ENCODE peak calls at places on chromosomes 6 and 20, in seven cellular contexts. K is HCT116, A is GM23338, Z is prostate gland, G is Panc1, W is K562, P is SK-N-SH. Y is an unnamed sample.

GRCh38 chr20:47687095-47687987 is 97.9 kb downstream of the SULF2 start:
- DNase-seq in K (no peak), A (no peak), Z (no peak), G (no peak), W (no peak), P (no peak), Y (no peak)

GRCh38 chr6:31578461-31579118 is 3.2 kb downstream of the TNF start:
- DNase-seq in K (no peak), A (peak), Z (no peak), G (no peak), W (no peak), P (no peak), Y (no peak)

GRCh38 chr6:159995405-159995804 is 26.5 kb downstream of the IGF2R start:
- DNase-seq in K (no peak), A (no peak), Z (no peak), G (no peak), W (no peak), P (no peak), Y (no peak)

GRCh38 chr6:72757048-72757447 is 135.2 kb downstream of the KCNQ5 start:
- DNase-seq in K (no peak), A (no peak), Z (no peak), G (no peak), W (no peak), P (no peak), Y (no peak)

GRCh38 chr6:67558985-67559384 is 1076.1 kb upstream of the ADGRB3 start:
- DNase-seq in K (no peak), A (no peak), Z (no peak), G (no peak), W (no peak), P (no peak), Y (no peak)

GRCh38 chr6:26123675-26124549 is 36.7 kb downstream of the HFE start:
- DNase-seq in K (peak), A (peak), Z (peak), G (peak), W (peak), P (peak), Y (peak)

GRCh38 chr6:109896333-109896732 is 81.8 kb upstream of the GPR6 start:
- DNase-seq in K (no peak), A (no peak), Z (no peak), G (no peak), W (no peak), P (no peak), Y (no peak)

GRCh38 chr20:39800548-39800947 is 838.4 kb downstream of the DHX35 start:
- DNase-seq in K (no peak), A (no peak), Z (no peak), G (no peak), W (no peak), P (no peak), Y (no peak)

GRCh38 chr6:139540276-139540675 is 165.8 kb upstream of the CITED2 start:
- DNase-seq in K (no peak), A (no peak), Z (no peak), G (peak), W (no peak), P (no peak), Y (peak)

GRCh38 chr6:39339557-39340555 is 17.4 kb upstream of the KCNK16 start:
- DNase-seq in K (no peak), A (no peak), Z (no peak), G (no peak), W (no peak), P (no peak), Y (peak)

GRCh38 chr6:101747711-101748110 is 354.2 kb downstream of the GRIK2 start:
- DNase-seq in K (no peak), A (no peak), Z (no peak), G (no peak), W (no peak), P (peak), Y (peak)

GRCh38 chr6:167827588-167828324 is 1.0 kb downstream of the AFDN start:
- DNase-seq in K (no peak), A (peak), Z (peak), G (no peak), W (peak), P (peak), Y (peak)

GRCh38 chr20:17854307-17854903 is 114.2 kb downstream of the SNX5 start:
- DNase-seq in K (peak), A (peak), Z (peak), G (no peak), W (no peak), P (peak), Y (peak)

GRCh38 chr6:101086473-101086872 is 205.3 kb upstream of the ASCC3 start:
- DNase-seq in K (no peak), A (peak), Z (no peak), G (no peak), W (no peak), P (no peak), Y (no peak)

GRCh38 chr6:37005061-37005810 is at the start of gene FGD2:
- DNase-seq in K (no peak), A (no peak), Z (no peak), G (no peak), W (peak), P (no peak), Y (no peak)

GRCh38 chr6:124655856-124656255 is 306.4 kb upstream of the RNF217 start:
- DNase-seq in K (no peak), A (no peak), Z (no peak), G (no peak), W (no peak), P (no peak), Y (no peak)

GRCh38 chr6:15816661-15817060 is 153.8 kb upstream of the DTNBP1 start:
- DNase-seq in K (no peak), A (no peak), Z (no peak), G (no peak), W (no peak), P (no peak), Y (no peak)

GRCh38 chr6:33905081-33905609 is 101.3 kb upstream of the MLN start:
- DNase-seq in K (no peak), A (no peak), Z (no peak), G (no peak), W (peak), P (no peak), Y (no peak)

GRCh38 chr20:50172347-50173013 is 18.1 kb upstream of the CEBPB start:
- DNase-seq in K (no peak), A (peak), Z (peak), G (no peak), W (no peak), P (no peak), Y (peak)

GRCh38 chr6:28880894-28881780 is 42.6 kb downstream of the TRIM27 start:
- DNase-seq in K (peak), A (peak), Z (peak), G (no peak), W (peak), P (peak), Y (peak)

GRCh38 chr20:22533823-22534751 is 50.3 kb downstream of the FOXA2 start:
- DNase-seq in K (no peak), A (no peak), Z (no peak), G (no peak), W (no peak), P (no peak), Y (peak)

GRCh38 chr6:72497186-72497585 is 124.7 kb upstream of the KCNQ5 start:
- DNase-seq in K (no peak), A (no peak), Z (no peak), G (no peak), W (no peak), P (no peak), Y (no peak)

GRCh38 chr6:144013486-144013909 is 5.4 kb upstream of the PLAGL1 start:
- DNase-seq in K (peak), A (peak), Z (peak), G (peak), W (peak), P (peak), Y (peak)

GRCh38 chr6:146543940-146544661 is 468 bp downstream of the RAB32 start:
- DNase-seq in K (no peak), A (peak), Z (peak), G (no peak), W (peak), P (no peak), Y (peak)

GRCh38 chr6:37038297-37039198 is 33.1 kb downstream of the FGD2 start:
- DNase-seq in K (no peak), A (no peak), Z (no peak), G (no peak), W (peak), P (peak), Y (peak)

GRCh38 chr20:36493013-36493800 is 48.1 kb upstream of the MYL9 start:
- DNase-seq in K (no peak), A (peak), Z (no peak), G (no peak), W (no peak), P (peak), Y (no peak)

GRCh38 chr20:17660667-17661066 is 21.4 kb downstream of the RRBP1 start:
- DNase-seq in K (no peak), A (no peak), Z (no peak), G (no peak), W (no peak), P (no peak), Y (no peak)

GRCh38 chr6:20915150-20915549 is 380.9 kb downstream of the CDKAL1 start:
- DNase-seq in K (no peak), A (no peak), Z (no peak), G (no peak), W (no peak), P (no peak), Y (no peak)

GRCh38 chr6:145669627-145670034 is 65.7 kb downstream of the EPM2A start:
- DNase-seq in K (no peak), A (no peak), Z (no peak), G (no peak), W (no peak), P (no peak), Y (no peak)

GRCh38 chr20:12237772-12238171 is 320.1 kb downstream of the BTBD3 start:
- DNase-seq in K (no peak), A (no peak), Z (no peak), G (no peak), W (no peak), P (no peak), Y (no peak)

GRCh38 chr6:12113190-12113578 is 101.1 kb downstream of the HIVEP1 start:
- DNase-seq in K (no peak), A (no peak), Z (no peak), G (no peak), W (no peak), P (no peak), Y (no peak)

GRCh38 chr6:34125939-34126338 is 19.9 kb downstream of the GRM4 start:
- DNase-seq in K (no peak), A (no peak), Z (no peak), G (no peak), W (no peak), P (no peak), Y (no peak)

GRCh38 chr6:44561062-44561591 is 173.6 kb downstream of the CDC5L start:
- DNase-seq in K (no peak), A (peak), Z (peak), G (no peak), W (no peak), P (peak), Y (no peak)

GRCh38 chr6:134422426-134423231 is 104.7 kb upstream of the SGK1 start:
- DNase-seq in K (peak), A (no peak), Z (no peak), G (no peak), W (no peak), P (no peak), Y (no peak)

GRCh38 chr20:50607850-50608749 is 83.2 kb downstream of the RIPOR3 start:
- DNase-seq in K (no peak), A (no peak), Z (no peak), G (no peak), W (no peak), P (no peak), Y (no peak)

GRCh38 chr6:113411006-113411405 is 446.1 kb upstream of the MARCKS start:
- DNase-seq in K (no peak), A (no peak), Z (no peak), G (no peak), W (no peak), P (no peak), Y (no peak)

DNA sequence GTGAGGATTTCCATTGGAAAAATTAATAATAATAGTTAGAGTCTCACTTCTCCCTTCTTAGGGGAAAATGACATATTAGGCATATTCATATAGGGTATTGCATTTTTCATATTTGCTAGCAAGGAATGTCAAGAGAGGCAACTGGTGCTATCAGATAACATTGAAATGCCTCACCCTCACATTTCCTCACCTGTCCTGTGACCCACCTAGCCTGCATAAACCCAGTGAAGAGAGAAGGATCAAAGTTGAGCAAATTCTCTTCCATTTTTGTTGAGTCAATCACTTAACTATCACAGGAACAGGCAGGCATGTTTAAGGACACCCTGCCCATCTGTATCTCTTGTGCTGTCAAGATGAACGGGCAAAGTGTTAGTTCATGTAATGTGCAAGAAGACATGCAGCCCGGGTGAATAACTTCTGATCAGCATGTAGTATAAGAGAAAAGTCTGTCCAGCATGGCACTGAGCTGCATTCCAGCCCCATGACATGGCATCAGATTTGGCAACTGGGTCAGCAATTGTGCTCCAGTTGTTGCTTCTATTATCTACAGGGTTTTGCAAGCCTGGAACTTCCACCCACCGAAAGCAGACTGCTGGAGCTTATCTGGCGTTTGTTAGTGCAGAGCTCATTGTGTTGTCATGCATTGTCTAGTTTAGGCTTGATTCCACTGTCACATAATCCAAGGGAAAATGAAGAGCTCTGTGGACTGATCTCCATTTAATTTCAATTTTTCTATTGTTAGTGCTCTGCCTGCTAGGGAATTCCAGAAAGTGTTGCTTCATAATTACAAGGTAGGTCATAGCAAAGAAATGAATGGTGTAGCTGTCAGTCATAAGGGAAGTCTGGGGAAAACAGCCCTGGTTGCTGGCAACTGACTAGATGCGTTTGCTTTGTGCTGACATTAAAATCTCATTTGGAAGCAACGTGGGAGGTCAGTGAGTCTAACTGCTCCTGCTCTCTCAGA is 138.4 kb upstream of the TNFAIP3 start:
- DNase-seq in K (no peak), A (no peak), Z (peak), G (no peak), W (no peak), P (no peak), Y (no peak)
- TF ChIP-seq POLR2AphosphoS5 in K (no peak), A (no peak), Z (peak), G (no peak), W (no peak), P (no peak), Y (no peak)

DNA sequence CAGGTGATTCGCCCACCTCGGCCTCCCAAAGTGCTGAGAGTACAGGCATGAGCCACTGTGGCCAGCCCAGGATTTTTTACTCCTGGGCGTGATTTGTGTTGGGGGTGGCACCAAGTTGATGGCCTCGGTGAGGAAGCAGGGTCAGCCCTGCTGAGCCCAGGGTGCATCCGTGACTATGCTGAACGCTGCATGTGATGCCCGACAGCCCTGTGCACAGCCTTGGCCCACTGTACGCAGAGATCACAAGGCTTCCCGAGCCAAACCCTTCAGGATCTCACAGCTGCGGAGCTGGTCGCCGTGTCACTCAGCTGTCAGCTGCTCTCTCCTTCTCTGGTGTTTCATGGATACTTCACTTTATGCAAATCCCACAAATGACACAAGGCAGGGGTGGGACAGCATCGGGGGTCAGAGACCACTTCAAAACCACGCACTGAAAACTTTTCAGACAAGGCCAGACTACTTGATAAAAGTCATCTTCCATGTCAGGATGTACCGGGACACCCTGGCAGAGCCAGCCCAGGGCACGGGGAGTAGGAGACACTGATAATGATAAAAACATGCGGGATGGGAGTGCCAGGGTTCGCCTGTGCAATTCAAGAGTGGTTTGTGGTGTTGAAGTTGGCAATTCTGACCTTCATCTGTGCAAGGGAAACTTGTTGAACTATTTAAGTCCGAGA is 31.2 kb upstream of the RPS6KA2 start:
- DNase-seq in K (no peak), A (no peak), Z (no peak), G (no peak), W (no peak), P (no peak), Y (no peak)
- TF ChIP-seq POLR2AphosphoS5 in K (no peak), A (no peak), Z (no peak), G (no peak), W (no peak), P (no peak), Y (no peak)

GRCh38 chr6:42118162-42119001 is 24.0 kb downstream of the C6orf132 start:
- DNase-seq in K (no peak), A (no peak), Z (peak), G (no peak), W (no peak), P (peak), Y (peak)
- TF ChIP-seq POLR2AphosphoS5 in K (no peak), A (no peak), Z (peak), G (no peak), W (no peak), P (no peak), Y (no peak)

GRCh38 chr20:353166-353565 is 6.3 kb downstream of the NRSN2 start:
- DNase-seq in K (no peak), A (no peak), Z (no peak), G (no peak), W (no peak), P (no peak), Y (no peak)

GRCh38 chr20:348972-349841 is 2.3 kb downstream of the NRSN2 start:
- DNase-seq in K (no peak), A (no peak), Z (no peak), G (no peak), W (no peak), P (no peak), Y (peak)

GRCh38 chr20:358891-359555 is 12.1 kb downstream of the NRSN2 start:
- DNase-seq in K (no peak), A (no peak), Z (no peak), G (no peak), W (no peak), P (no peak), Y (no peak)

GRCh38 chr20:356745-357144 is 9.8 kb downstream of the NRSN2 start:
- DNase-seq in K (no peak), A (no peak), Z (no peak), G (no peak), W (no peak), P (no peak), Y (no peak)

DNA sequence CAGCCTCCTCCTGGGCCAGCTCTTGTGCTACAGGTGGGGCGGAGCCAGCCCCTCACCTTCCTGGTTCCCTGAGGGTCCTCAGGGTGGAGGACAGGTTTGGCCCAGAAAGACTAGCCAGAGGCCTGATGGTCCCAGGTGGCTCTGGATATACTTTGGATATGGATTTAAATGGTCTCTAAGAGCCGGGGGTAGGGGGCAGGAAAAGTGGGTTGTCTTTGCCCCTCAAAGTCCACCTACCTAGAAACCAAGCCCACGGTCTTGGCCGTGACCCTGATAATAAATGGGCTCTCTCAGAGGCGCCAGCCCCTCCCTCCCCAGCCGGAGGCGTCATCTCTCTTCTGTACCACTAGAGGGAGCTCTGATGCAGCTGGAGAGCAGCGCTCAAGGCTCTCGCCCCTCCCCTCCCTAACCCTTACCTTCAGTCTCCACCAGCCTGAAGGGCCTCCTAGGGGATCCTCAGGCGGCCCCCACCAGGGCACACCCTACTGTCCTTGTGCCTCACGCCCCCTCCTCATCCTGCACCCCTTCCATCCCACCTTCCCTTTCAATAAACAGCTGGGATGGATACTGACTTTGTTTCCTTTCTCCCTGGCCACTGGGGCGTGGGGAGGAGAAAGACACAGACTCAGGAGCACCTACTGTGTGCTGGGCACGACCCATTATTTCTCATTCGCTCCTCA is 7.5 kb downstream of the NRSN2 start:
- DNase-seq in K (peak), A (peak), Z (peak), G (no peak), W (peak), P (peak), Y (peak)
- TF ChIP-seq POLR2AphosphoS5 in K (no peak), A (no peak), Z (peak), G (peak), W (peak), P (peak), Y (no peak)

GRCh38 chr6:18387061-18387721 is at the start of gene RNF144B:
- DNase-seq in K (peak), A (peak), Z (peak), G (peak), W (no peak), P (peak), Y (peak)
- TF ChIP-seq POLR2AphosphoS5 in K (peak), A (peak), Z (peak), G (no peak), W (no peak), P (peak), Y (peak)